ENCODE peak calls at places on chromosomes 5 and 9, in four cellular contexts. P is H1, F is GM12878, T is HepG2. Z is an unnamed sample.

GRCh38 chr9:6428940-6429889 is 16.2 kb downstream of the UHRF2 start:
- DNase-seq in F (peak; percentile 49), P (no peak), T (no peak), Z (no peak)

GRCh38 chr9:92745236-92745790 is 19.3 kb downstream of the BICD2 start:
- DNase-seq in P (no peak), T (no peak), F (no peak), Z (no peak)

GRCh38 chr5:96439477-96440184 is 6.6 kb upstream of the PCSK1 start:
- DNase-seq in T (no peak), F (peak; percentile 56), P (no peak), Z (no peak)

GRCh38 chr9:114908796-114909448 is 21.5 kb downstream of the TNFSF8 start:
- DNase-seq in F (no peak), T (no peak), P (no peak), Z (no peak)

GRCh38 chr5:151924564-151925395 is at the start of gene GLRA1:
- DNase-seq in T (peak; percentile 24), F (no peak), P (peak; percentile 92), Z (peak; percentile 46)

GRCh38 chr9:76020654-76021053 is 130.2 kb downstream of the PCSK5 start:
- DNase-seq in T (no peak), F (no peak), P (no peak), Z (no peak)

GRCh38 chr5:63959177-63959982 is 2.9 kb downstream of the HTR1A start:
- DNase-seq in T (no peak), P (peak; percentile 83), F (no peak), Z (peak; percentile 82)

GRCh38 chr5:180786398-180787005 is 16.1 kb downstream of the MGAT1 start:
- DNase-seq in F (no peak), P (no peak), T (no peak), Z (no peak)

GRCh38 chr9:36991516-36992134 is 42.4 kb downstream of the PAX5 start:
- DNase-seq in T (no peak), F (no peak), P (peak; percentile 96), Z (peak; percentile 77)

GRCh38 chr5:61809651-61810050 is 477.6 kb downstream of the ZSWIM6 start:
- DNase-seq in T (no peak), P (no peak), F (no peak), Z (no peak)

GRCh38 chr9:98787766-98788335 is 8.5 kb downstream of the ANKS6 start:
- DNase-seq in P (peak; percentile 22), T (no peak), F (no peak), Z (no peak)

GRCh38 chr9:120524038-120524437 is 55.9 kb downstream of the CDK5RAP2 start:
- DNase-seq in P (no peak), T (no peak), F (no peak), Z (no peak)

GRCh38 chr5:141783599-141784296 is 94.5 kb downstream of the PCDH1 start:
- DNase-seq in F (no peak), P (no peak), T (no peak), Z (no peak)

GRCh38 chr5:149641000-149641576 is 59.8 kb downstream of the ARHGEF37 start:
- DNase-seq in T (peak; percentile 85), P (no peak), F (no peak), Z (no peak)

GRCh38 chr9:98168952-98169488 is 23.4 kb downstream of the CORO2A start:
- DNase-seq in F (peak; percentile 65), P (peak; percentile 72), T (peak; percentile 85), Z (peak; percentile 46)

GRCh38 chr5:8913522-8913921 is 632.4 kb downstream of the SEMA5A start:
- DNase-seq in F (no peak), T (no peak), P (no peak), Z (no peak)

GRCh38 chr9:25964239-25964638 is 286.0 kb upstream of the TUSC1 start:
- DNase-seq in T (peak; percentile 47), P (peak; percentile 51), F (no peak), Z (peak; percentile 72)

GRCh38 chr9:27125030-27125429 is 16.0 kb downstream of the TEK start:
- DNase-seq in F (no peak), P (no peak), T (no peak), Z (no peak)

DNA sequence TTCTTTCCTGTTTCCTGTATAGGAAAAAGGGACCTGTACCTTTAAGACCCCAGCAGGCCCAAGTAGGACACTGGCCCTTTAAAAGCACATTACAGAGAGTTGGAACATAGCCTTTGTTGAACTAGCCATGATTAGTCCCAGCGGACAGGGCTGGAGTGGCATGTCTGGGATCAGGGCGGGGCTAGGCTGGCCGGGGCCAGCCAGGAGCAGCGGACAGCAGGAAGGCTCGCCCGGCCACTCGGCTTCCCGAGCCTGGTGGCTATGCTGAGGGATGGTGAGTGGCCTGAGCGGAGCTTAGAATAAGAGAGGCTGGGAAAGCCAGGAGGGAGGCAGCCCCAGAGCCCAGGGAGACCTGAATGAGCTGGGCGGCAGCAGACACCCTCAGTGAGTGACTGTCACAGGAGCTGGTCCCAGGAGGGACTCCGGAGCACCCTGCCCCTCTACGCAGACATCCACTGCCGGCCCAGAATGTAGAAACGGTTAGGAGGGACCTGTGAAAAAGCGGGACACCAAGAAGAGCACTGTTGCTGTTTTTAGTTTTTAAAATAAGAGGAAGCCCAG is 92.1 kb downstream of the DAB2IP start:
- DNase-seq in F (no peak), P (peak; percentile 69), T (peak; percentile 85), Z (no peak)
- TF ChIP-seq SUZ12 in F (no peak), P (no peak), T (no peak), Z (no peak)

DNA sequence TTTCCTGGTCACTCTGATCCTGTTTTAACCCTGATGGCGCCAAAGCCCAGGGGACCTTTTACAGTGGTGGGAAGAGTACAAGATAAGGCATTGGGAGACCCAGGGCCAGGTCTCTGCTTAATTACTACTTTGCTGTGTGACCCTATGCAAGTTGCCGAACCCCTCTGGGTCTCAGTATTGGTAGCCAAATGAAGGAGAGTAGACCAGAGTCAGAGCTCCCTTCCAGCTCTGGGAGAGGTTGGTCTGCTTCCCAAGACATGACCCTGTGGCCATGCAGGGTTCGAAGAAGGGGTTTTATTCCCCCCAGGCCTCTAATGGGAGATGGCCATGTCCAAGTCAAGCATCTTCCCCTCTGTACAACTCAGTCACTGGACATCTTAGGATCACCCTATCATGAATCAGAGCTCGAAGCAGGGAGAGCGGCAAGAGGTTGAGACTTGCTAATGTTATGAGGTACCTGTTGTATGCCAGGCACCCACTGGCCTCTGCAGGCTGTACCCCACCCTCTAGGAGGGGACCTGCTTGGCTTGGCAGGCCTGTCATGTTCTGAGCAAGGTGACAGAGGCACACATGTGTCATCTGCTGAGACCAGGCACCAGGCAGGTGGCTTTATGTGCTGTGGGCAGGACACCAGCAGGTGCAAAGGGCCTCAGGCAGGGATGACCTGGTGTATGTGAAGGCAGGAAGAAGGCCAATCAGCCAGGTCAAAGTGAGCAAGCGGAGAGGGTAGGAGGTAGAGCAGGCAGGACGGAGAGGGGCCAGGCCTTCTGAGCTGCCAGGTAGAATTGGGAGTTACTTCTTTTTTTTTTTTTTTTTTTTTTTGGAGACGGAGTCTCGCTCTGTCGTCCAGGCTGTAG is 60.5 kb upstream of the RPL26L1 start:
- DNase-seq in P (no peak), T (no peak), F (no peak), Z (no peak)
- H3K9ac ChIP-seq in P (no peak overlapping the region), T (no peak overlapping the region), F (no peak overlapping the region), Z (no peak overlapping the region)

GRCh38 chr5:38130346-38130745 is 128.0 kb upstream of the EGFLAM start:
- DNase-seq in T (no peak), P (no peak), F (no peak), Z (no peak)
- TF ChIP-seq SUZ12 in T (no peak), P (no peak), F (no peak), Z (no peak)

GRCh38 chr5:10985711-10986110 is 224.7 kb upstream of the DAP start:
- DNase-seq in T (no peak), P (no peak), F (no peak), Z (no peak)

GRCh38 chr5:10988637-10989036 is 227.6 kb upstream of the DAP start:
- DNase-seq in F (no peak), P (no peak), T (no peak), Z (no peak)

GRCh38 chr5:10985091-10985490 is 224.1 kb upstream of the DAP start:
- DNase-seq in T (no peak), F (no peak), P (no peak), Z (no peak)

GRCh38 chr5:10987881-10988504 is 227.0 kb upstream of the DAP start:
- DNase-seq in T (peak; percentile 43), P (peak; percentile 98), F (no peak), Z (peak; percentile 55)

DNA sequence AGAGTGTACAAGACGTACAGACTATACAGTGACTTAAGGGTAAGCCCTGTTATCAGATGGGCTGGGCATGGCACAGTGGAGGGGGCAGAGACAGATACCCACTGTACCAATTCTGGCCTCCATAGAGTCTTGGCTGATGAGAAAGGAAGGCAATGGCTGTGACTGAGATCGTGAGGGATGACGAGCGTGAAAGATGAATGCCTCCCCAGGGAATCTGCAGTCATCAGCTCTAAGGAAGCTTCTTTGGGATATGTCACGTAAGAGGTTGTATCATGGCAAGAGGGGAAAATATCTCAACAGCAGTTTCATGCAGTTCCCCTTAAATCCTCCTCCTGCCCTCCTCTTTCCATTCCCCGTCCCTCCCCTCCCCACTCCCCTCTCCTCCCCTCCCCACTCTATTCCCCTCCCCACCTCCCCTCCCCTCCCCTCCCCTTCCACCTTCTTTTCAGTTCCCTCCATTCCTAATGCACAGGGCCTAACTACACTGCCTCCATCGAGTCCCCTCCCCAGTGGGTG is 226.3 kb upstream of the DAP start:
- DNase-seq in F (no peak), P (no peak), T (no peak), Z (no peak)
- H3K9ac ChIP-seq in F (no peak overlapping the region), P (no peak overlapping the region), T (no peak overlapping the region), Z (no peak overlapping the region)

DNA sequence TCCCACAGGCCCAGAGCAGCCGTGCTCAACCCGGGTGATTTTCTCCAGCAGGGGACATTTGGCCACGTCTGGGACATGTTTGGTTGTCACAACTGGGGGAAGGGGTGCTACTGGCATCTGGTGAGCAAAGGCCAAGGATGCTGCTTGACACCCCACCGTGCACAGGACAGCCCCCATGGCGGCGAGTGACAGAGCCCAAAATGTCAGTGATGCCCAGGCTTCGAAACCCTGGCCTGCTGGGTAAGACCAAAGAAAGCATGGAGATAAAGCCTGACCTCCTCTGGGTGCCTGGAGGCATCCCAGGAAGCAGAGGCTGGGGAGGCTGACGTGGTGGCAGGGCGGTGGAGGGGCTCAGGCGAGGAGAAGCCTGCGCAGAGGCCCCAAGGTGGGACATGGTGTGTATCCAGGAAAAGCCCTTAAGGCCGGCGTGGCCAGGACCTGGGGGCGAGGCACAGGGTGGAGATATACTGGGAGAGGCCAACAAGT is 66.4 kb downstream of the ZNF354C start:
- DNase-seq in P (no peak), F (no peak), T (no peak), Z (no peak)
- TF ChIP-seq SUZ12 in P (no peak), F (no peak), T (no peak), Z (no peak)

GRCh38 chr5:107930092-107930491 is 259.4 kb upstream of the EFNA5 start:
- DNase-seq in T (no peak), F (no peak), P (no peak), Z (no peak)
- H3K9ac ChIP-seq in T (no peak overlapping the region), F (no peak overlapping the region), P (no peak overlapping the region), Z (no peak overlapping the region)

GRCh38 chr5:173518856-173519255 is 97.6 kb downstream of the BOD1 start:
- DNase-seq in T (no peak), P (no peak), F (no peak), Z (no peak)
- TF ChIP-seq SUZ12 in T (no peak), P (no peak), F (no peak), Z (no peak)

DNA sequence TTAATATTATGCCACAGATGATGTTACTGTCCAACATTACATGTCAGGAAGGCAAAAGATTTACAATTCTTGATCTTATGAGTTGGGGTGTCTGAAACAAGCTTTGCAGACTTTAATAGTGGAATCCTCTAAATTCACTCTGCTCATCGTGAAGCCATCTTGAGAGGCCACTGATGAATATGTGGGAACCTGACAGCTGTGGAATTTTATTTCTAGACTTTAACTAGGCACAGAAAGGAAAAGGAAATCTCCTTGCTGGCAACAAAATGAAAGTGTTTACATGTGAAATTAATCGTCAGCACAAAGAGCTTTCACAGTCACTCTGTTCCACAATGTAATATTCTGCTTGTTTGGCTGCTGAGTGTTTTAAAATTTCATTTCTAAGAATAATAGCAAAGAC is 14.8 kb downstream of the NREP start:
- DNase-seq in F (no peak), P (no peak), T (no peak), Z (no peak)
- H3K9ac ChIP-seq in F (no peak overlapping the region), P (no peak overlapping the region), T (peak overlapping the region; percentile 66), Z (no peak overlapping the region)

GRCh38 chr5:88878976-88879375 is 4.0 kb downstream of the MEF2C start:
- DNase-seq in F (no peak), T (no peak), P (no peak), Z (no peak)
- TF ChIP-seq SUZ12 in F (no peak), T (no peak), P (no peak), Z (no peak)